ENCODE peak calls at places on chromosomes 11 and 22, in four cellular contexts. H is IMR-90, S is K562, O is HepG2. C is an unnamed sample.
A peak's percentile ranks its signal among the peaks of the same experiment; 100 is the strongest.

GRCh38 chr22:36258750-36259619 is 6.1 kb downstream of the APOL1 start:
- DNase-seq in H (peak; percentile 64), S (peak; percentile 29), O (no peak), C (no peak)

GRCh38 chr11:70205049-70205725 is 2.1 kb downstream of the FADD start:
- DNase-seq in H (peak; percentile 26), S (no peak), O (no peak), C (no peak)

GRCh38 chr22:22855617-22856308 is 31.9 kb upstream of the IGLL5 start:
- DNase-seq in H (no peak), S (peak; percentile 99), O (peak; percentile 12), C (no peak)

GRCh38 chr22:19803736-19804267 is 43.2 kb downstream of the TBX1 start:
- DNase-seq in H (no peak), S (no peak), O (no peak), C (no peak)

GRCh38 chr11:114076974-114077373 is 17.5 kb downstream of the ZBTB16 start:
- DNase-seq in H (no peak), S (no peak), O (no peak), C (no peak)

GRCh38 chr11:122439911-122440782 is 215.4 kb upstream of the UBASH3B start:
- DNase-seq in H (peak; percentile 45), S (no peak), O (peak; percentile 83), C (peak; percentile 15)

GRCh38 chr22:23243006-23243573 is 62.8 kb downstream of the BCR start:
- DNase-seq in H (no peak), S (peak; percentile 64), O (no peak), C (no peak)

GRCh38 chr11:66002648-66003225 is 434 bp downstream of the BANF1 start:
- DNase-seq in H (peak; percentile 48), S (peak; percentile 93), O (peak; percentile 45), C (peak; percentile 52)

GRCh38 chr11:46286789-46287188 is 9.3 kb downstream of the CREB3L1 start:
- DNase-seq in H (no peak), S (no peak), O (no peak), C (no peak)

GRCh38 chr11:110251837-110252236 is 44.6 kb downstream of the RDX start:
- DNase-seq in H (peak; percentile 65), S (no peak), O (no peak), C (peak; percentile 31)

GRCh38 chr22:24285245-24285644 is 14.6 kb downstream of the SPECC1L start:
- DNase-seq in H (peak; percentile 28), S (no peak), O (no peak), C (no peak)

GRCh38 chr11:90803366-90803765 is 580.5 kb upstream of the CHORDC1 start:
- DNase-seq in H (no peak), S (no peak), O (no peak), C (no peak)

GRCh38 chr22:48444320-48445112 is 1383.2 kb downstream of the BRD1 start:
- DNase-seq in H (no peak), S (no peak), O (no peak), C (no peak)

GRCh38 chr22:31857247-31857646 is 87.1 kb upstream of the YWHAH start:
- DNase-seq in H (no peak), S (peak; percentile 36), O (no peak), C (no peak)

GRCh38 chr11:119158467-119158866 is 9.6 kb downstream of the ABCG4 start:
- DNase-seq in H (no peak), S (no peak), O (no peak), C (no peak)

GRCh38 chr11:102398297-102398696 is 51.3 kb downstream of the BIRC2 start:
- DNase-seq in H (no peak), S (no peak), O (no peak), C (no peak)

GRCh38 chr11:102396708-102397563 is 49.9 kb downstream of the BIRC2 start:
- DNase-seq in H (peak; percentile 24), S (no peak), O (no peak), C (no peak)

GRCh38 chr11:102400603-102401002 is 52.0 kb downstream of the TMEM123 start:
- DNase-seq in H (no peak), S (no peak), O (no peak), C (no peak)

GRCh38 chr11:102401905-102402304 is 50.7 kb downstream of the TMEM123 start:
- DNase-seq in H (no peak), S (no peak), O (no peak), C (no peak)

DNA sequence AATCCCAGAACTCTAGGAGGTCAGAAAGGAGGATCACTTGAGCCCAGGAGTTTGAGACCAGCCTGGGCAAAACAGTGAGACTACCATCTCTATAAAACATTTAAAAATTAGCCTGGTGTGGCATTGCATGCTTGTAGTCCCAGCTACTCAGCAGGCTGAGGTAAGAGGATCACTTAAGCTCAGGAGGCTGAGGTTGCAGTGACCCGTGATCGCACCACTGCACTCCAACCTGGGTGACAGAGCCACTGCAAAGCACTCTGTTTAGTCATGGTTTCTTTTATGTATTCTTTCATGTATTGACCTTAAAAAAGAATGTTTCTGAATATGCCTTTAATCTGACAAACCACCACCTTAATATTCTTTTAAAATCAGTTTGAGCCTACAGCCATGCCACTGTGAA is 52.2 kb downstream of the BIRC2 start:
- DNase-seq in H (no peak), S (no peak), O (no peak), C (no peak)
- TF ChIP-seq MAZ in H (no peak), S (no peak), O (no peak), C (no peak)

GRCh38 chr22:42162728-42163489 is 32.3 kb upstream of the CYP2D6 start:
- DNase-seq in H (no peak), S (no peak), O (no peak), C (no peak)

GRCh38 chr22:42163515-42163914 is 32.9 kb upstream of the CYP2D6 start:
- DNase-seq in H (no peak), S (no peak), O (no peak), C (no peak)

GRCh38 chr22:42167066-42167465 is 36.5 kb upstream of the CYP2D6 start:
- DNase-seq in H (no peak), S (no peak), O (no peak), C (no peak)

GRCh38 chr22:42168476-42168875 is 37.9 kb upstream of the CYP2D6 start:
- DNase-seq in H (no peak), S (no peak), O (no peak), C (no peak)

DNA sequence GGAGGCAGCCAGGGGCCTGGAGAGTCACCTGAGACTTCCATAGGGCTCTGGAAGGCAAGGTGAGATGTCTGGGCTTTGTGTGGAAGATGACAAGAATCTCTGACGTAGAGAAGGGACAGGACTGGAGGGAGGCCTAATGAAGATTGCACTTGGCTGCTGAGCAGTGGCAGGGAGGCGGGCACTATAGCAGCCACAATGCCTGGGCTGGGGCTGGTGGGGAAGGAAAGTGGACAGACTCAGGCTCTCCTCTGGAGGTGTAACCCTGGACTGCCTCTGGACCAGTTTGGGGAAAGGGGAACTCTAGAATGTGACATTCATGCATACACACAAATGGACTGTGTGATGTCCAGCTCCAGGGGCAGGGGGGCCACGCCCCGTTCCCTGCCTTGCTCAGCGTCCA is 34.3 kb upstream of the CYP2D6 start:
- DNase-seq in H (no peak), S (no peak), O (no peak), C (no peak)
- H3K4me2 ChIP-seq in H (no peak overlapping the region), S (no peak overlapping the region), O (no peak overlapping the region), C (no peak overlapping the region)

GRCh38 chr11:44680982-44681597 is 45.7 kb upstream of the TSPAN18 start:
- DNase-seq in H (no peak), S (no peak), O (no peak), C (no peak)
- TF ChIP-seq MAZ in H (no peak), S (no peak), O (no peak), C (no peak)

GRCh38 chr11:33060271-33060670 is 20.9 kb downstream of the TCP11L1 start:
- DNase-seq in H (no peak), S (no peak), O (no peak), C (no peak)
- H3K4me2 ChIP-seq in H (no peak overlapping the region), S (no peak overlapping the region), O (no peak overlapping the region), C (peak overlapping the region; percentile 50)

DNA sequence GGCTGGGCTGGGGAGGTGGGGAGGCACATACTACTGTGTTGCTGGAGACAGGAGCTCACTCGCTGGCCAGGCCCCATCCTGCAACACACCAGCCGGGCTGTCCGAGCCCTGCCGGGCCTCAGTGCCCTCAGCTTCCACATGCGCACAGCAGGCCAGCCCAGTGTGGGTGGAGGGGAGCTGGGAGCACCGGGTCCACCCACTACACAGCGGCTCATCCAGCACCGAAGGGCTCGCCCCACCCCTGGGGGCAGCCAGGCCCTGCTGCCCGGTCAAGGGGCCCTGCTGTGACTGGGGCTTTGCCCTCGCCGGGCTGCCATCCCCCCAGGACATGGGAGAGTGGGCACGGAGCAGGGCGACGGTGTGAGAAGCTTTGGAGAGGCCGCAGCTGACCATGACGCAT is 9.3 kb downstream of the TTLL8 start:
- DNase-seq in H (no peak), S (no peak), O (no peak), C (no peak)
- TF ChIP-seq MAZ in H (no peak), S (no peak), O (no peak), C (no peak)

C was measured in A549.